ENCODE peak calls at places on chromosomes 2 and 18, in four cellular contexts. C is GM13977, T is AG04449, H is AG09309. A is an unnamed sample.

GRCh38 chr2:120776649-120777048 is 41.0 kb downstream of the GLI2 start:
- DNase-seq in C (no peak), T (no peak), H (no peak), A (no peak)

GRCh38 chr2:178478442-178479274 is at the start of gene FKBP7:
- DNase-seq in H (no peak), T (no peak), C (peak), A (peak)

GRCh38 chr2:156532989-156533388 is 96.8 kb downstream of the GPD2 start:
- DNase-seq in C (no peak), T (no peak), H (no peak), A (no peak)

GRCh38 chr2:170465241-170465640 is 249.9 kb upstream of the SP5 start:
- DNase-seq in T (no peak), H (no peak), C (no peak), A (no peak)

GRCh38 chr18:73245345-73245744 is 377.6 kb upstream of the NETO1 start:
- DNase-seq in H (no peak), T (no peak), C (no peak), A (no peak)

GRCh38 chr2:8441371-8441770 is 240.5 kb upstream of the ID2 start:
- DNase-seq in T (no peak), H (no peak), C (no peak), A (no peak)

GRCh38 chr18:61765097-61765496 is 127.7 kb downstream of the RNF152 start:
- DNase-seq in C (no peak), T (peak), H (peak), A (peak)

GRCh38 chr18:4017479-4017878 is 437.6 kb downstream of the DLGAP1 start:
- DNase-seq in T (no peak), C (peak), H (no peak), A (no peak)

GRCh38 chr2:196798980-196799379 is 503 bp downstream of the GTF3C3 start:
- DNase-seq in H (no peak), C (peak), T (no peak), A (no peak)

GRCh38 chr18:32670727-32671126 is 102.1 kb downstream of the KLHL14 start:
- DNase-seq in C (no peak), H (no peak), T (no peak), A (no peak)

GRCh38 chr18:31301201-31301655 is 16.7 kb upstream of the DSG1 start:
- DNase-seq in C (no peak), T (no peak), H (no peak), A (no peak)

GRCh38 chr18:5162111-5162510 is 34.9 kb downstream of the AKAIN1 start:
- DNase-seq in H (no peak), T (no peak), C (no peak), A (no peak)

GRCh38 chr18:5159080-5159479 is 38.0 kb downstream of the AKAIN1 start:
- DNase-seq in C (no peak), H (no peak), T (no peak), A (no peak)

GRCh38 chr18:5167827-5168226 is 29.2 kb downstream of the AKAIN1 start:
- DNase-seq in H (no peak), C (no peak), T (no peak), A (no peak)

DNA sequence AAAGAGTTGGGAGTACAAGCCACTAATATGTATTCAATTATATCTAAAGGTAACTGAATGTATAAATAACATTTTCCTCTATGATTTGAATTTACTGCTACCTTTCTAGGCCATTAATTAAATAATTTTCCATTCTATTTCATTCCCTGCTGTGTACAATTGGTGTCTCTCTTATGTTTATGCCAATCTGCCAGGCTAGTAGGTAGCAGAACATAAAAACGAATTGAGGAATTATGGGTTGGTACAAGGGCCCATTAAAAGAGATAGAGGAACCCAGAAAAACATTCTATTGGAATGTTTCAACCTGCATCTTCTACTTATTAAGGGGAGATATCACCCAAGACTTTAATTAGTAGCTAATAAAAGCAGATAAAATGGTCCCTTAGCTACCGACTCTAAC is 32.2 kb downstream of the AKAIN1 start:
- DNase-seq in C (no peak), H (no peak), T (no peak), A (no peak)
- TF ChIP-seq CTCF in C (no peak), H (no peak), T (no peak), A (no peak)

GRCh38 chr2:111178730-111179405 is 58.2 kb downstream of the BCL2L11 start:
- DNase-seq in T (no peak), H (no peak), C (no peak), A (no peak)
- TF ChIP-seq CTCF in T (no peak), H (no peak), C (no peak), A (no peak)

GRCh38 chr2:88924533-88924932 is 233.1 kb downstream of the RPIA start:
- DNase-seq in T (no peak), C (no peak), H (no peak), A (no peak)

GRCh38 chr2:88913280-88913679 is 221.8 kb downstream of the RPIA start:
- DNase-seq in H (no peak), T (no peak), C (no peak), A (no peak)

DNA sequence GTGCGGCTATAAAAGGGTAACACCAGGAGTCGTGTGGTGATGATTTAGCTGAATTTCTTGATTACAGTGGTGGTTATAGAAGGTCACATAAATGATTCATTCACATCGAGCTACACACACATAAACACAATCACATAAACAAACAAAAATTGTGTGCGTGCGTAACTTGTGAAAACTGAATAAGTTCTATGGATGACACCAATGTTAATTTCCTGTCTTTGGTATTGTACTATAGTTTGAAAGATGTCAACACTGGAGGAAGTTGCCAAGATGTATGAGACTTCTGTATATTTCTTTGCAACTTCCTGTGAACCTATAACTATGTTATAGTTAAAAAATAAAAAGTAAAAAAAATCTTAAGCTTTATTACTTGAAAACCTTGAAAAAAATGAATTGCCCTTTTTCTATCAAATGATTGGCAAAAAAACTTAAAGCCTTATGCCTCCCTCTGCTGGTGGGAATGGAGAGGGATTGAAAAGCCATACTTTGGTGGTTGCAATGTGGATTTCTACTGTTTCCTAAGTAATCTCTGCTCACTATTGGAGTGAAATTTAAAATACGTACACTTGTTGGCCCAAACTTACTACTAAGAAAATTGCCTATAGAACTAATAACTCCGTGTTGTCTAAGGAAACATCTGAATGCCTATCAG is 227.7 kb downstream of the RPIA start:
- DNase-seq in C (no peak), H (no peak), T (no peak), A (no peak)
- TF ChIP-seq CTCF in C (no peak), H (peak), T (peak), A (peak)

DNA sequence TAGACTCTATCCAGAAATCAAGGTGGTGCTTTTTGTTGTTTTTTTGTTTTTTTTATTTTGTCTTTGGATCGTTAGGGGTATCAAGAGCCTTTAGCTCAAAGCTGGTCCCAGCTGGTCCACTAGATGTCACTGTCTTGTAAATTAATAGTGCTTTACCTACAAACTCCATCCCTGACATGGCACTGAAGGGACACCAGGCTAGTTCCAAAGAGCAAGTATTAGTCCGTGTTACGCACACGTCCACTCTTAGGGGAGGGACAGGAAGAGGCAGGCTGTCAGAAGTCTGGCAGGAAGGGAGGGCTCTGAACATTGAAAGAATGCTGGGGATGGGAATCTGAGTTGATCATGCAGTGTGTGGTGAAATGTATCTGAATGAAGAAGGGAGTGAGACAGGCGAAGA is 85.9 kb upstream of the CCBE1 start:
- DNase-seq in H (peak), T (no peak), C (peak), A (no peak)
- TF ChIP-seq CTCF in H (peak), T (peak), C (peak), A (peak)

GRCh38 chr18:36620801-36621200 is 208.0 kb downstream of the TPGS2 start:
- DNase-seq in C (no peak), H (no peak), T (no peak), A (peak)
- TF ChIP-seq CTCF in C (no peak), H (peak), T (no peak), A (no peak)

DNA sequence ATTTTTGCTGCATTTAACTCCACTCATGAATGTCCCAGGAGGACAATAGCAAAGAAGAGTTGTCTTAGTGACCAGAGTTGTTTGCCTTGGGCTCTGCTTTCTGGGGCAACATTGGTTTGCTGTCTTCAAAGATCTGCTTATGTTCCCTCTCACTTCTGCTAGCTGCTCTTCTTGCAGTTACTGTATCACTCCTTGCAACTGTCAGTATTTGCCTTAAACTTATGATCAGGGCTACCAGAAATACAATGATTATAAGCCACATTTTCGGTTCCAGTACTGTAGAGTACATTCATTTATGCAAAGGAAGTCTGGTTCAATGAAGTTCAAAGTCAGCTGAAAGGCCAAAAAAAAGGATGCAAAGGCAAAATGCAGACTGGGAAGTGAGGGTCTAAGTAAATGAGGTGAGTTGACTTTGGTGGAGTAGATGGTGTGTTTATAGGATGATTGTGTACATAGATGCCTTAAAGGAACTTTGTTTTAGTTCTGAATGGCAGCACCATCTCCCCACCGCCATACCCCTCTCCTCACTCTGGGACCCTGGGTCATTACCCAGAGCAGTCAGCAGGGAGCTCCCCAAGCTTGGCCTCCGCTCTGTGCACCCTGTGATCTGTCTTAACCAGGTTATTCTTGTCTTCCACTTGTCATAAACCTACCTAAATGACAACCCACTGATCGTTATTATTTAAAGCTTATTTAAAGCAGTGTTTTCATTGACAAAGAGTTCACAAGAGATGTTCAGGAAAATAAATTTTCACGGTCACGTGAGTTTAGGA is 236.0 kb downstream of the DOK6 start:
- DNase-seq in C (no peak), H (no peak), T (no peak), A (no peak)
- TF ChIP-seq CTCF in C (peak), H (peak), T (peak), A (no peak)

GRCh38 chr2:237934186-237934585 is 32.6 kb upstream of the UBE2F start:
- DNase-seq in T (no peak), C (no peak), H (no peak), A (no peak)
- TF ChIP-seq CTCF in T (no peak), C (no peak), H (no peak), A (no peak)

DNA sequence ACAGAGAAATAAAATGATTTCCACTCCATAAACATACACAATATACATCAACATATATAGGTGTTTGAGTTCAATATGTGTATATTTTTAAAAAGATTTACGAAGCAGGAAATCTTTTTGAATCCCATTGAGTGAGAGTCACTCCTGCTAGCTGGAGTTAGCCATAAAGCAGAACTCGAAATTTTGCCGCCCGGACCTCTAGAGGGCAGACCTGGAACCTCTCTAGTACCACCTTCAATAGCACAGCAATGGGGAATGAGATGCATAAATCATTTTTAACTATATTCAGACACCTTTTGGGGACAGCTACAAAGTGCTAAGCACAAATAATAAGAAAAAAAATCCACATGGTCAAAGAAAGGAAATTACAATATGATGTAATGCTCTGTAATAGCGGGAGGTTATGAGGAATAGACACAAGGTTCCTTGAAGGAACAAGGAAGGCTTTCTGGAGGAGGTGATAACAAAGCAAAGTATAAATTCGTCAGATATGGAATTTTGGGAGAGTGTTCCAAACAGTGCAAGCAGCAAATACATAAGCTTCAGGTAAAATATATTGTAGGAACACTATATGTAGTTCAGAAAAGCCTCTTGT is 533.4 kb downstream of the ERBB4 start:
- DNase-seq in C (peak), H (no peak), T (no peak), A (no peak)
- TF ChIP-seq CTCF in C (peak), H (peak), T (no peak), A (peak)

GRCh38 chr2:152635635-152636298 is 81.5 kb downstream of the PRPF40A start:
- DNase-seq in T (no peak), H (no peak), C (peak), A (no peak)
- TF ChIP-seq CTCF in T (peak), H (peak), C (peak), A (peak)

DNA sequence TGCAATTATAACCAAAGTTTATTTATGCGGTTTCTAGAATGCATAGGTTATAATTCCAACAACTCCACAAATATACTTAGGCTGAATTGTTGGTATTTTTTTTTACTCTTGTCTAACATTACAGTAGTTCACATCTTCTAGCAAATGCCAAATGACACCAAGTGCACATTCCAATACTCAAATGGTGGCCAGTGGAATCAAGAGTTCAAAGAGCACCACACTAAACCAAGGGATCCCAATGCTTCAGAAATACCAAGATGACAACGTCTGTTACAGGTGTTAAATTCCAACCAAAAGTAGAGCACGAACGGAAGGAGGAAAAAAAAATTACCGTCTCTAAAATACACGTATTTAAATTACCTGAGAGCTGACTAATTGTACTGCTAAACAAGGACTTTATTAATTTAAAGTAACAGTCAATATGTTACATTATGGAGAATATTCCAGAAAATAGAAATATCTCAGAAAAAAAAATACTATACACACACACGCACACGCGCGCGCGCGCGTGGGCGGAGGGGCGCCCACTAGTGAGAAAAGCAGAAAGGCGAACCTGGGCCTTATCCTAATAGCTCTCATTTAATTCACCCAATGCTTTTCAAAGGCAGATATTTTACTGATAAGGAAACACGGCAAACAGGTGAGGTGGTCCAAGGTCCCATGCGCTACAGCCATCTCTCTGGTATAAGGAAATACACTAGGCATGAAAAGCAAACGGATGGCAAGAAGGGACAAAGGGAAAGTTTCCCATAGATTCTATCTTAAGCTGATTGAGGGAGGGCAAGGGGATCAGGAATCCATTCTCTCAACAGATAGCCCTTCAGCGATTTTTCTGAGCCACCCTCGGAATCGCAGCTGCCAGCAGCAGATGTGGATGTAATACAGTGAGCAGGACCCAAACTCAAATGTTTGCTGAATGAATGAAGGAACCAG is 136.5 kb downstream of the TMEM247 start:
- DNase-seq in T (no peak), C (peak), H (no peak), A (no peak)
- TF ChIP-seq CTCF in T (no peak), C (peak), H (no peak), A (peak)

A was measured in AG09319.